ENCODE peak calls at places on chromosomes 7 and 10, in eight cellular contexts. P is mucosa of descending colon; H is naive thymus-derived CD4-positive, alpha-beta T cell; V is astrocyte of the spinal cord; E is ovary; F is brain microvascular endothelial cell; W is left lung; I is adrenal gland. O is an unnamed sample.

GRCh38 chr7:41238851-41239331 is 464.0 kb downstream of the INHBA start:
- DNase-seq in P (no peak), H (no peak), I (no peak), W (no peak), E (no peak), V (no peak), F (no peak), O (no peak)

GRCh38 chr7:131040467-131040932 is 287.2 kb upstream of the MKLN1 start:
- DNase-seq in E (peak; percentile 41), W (no peak), P (peak; percentile 93), I (peak; percentile 67), H (no peak), V (peak; percentile 72), F (peak; percentile 75), O (peak; percentile 53)

GRCh38 chr7:7920481-7920880 is 48.1 kb upstream of the GLCCI1 start:
- DNase-seq in H (no peak), E (no peak), P (peak; percentile 54), V (no peak), I (no peak), W (no peak), F (no peak), O (no peak)

GRCh38 chr7:24227068-24227467 is 56.9 kb upstream of the NPY start:
- DNase-seq in F (no peak), I (no peak), E (no peak), W (no peak), H (no peak), P (no peak), V (no peak), O (no peak)

GRCh38 chr7:98406827-98407226 is 5.9 kb upstream of the BAIAP2L1 start:
- DNase-seq in F (no peak), V (no peak), E (no peak), W (no peak), P (no peak), H (no peak), I (no peak), O (no peak)

GRCh38 chr10:113347508-113347907 is 205.3 kb upstream of the HABP2 start:
- DNase-seq in P (no peak), F (no peak), V (no peak), W (no peak), E (no peak), H (no peak), I (no peak), O (no peak)

GRCh38 chr7:90850516-90850915 is 254.4 kb downstream of the CDK14 start:
- DNase-seq in W (no peak), P (no peak), I (no peak), V (no peak), H (no peak), F (no peak), E (no peak), O (no peak)

GRCh38 chr7:100044719-100045118 is 4.9 kb upstream of the ZSCAN21 start:
- DNase-seq in E (no peak), V (no peak), P (peak; percentile 59), W (no peak), I (no peak), H (no peak), F (no peak), O (no peak)

GRCh38 chr10:8316284-8316683 is 261.8 kb downstream of the GATA3 start:
- DNase-seq in H (no peak), V (no peak), E (no peak), W (no peak), P (no peak), F (no peak), I (no peak), O (no peak)

GRCh38 chr10:79384773-79385391 is 37.6 kb downstream of the PPIF start:
- DNase-seq in H (no peak), E (no peak), P (peak; percentile 1), F (no peak), I (peak; percentile 6), V (no peak), W (no peak), O (no peak)

GRCh38 chr7:91492317-91492716 is 228.1 kb downstream of the FZD1 start:
- DNase-seq in H (no peak), P (no peak), I (no peak), F (no peak), V (no peak), E (no peak), W (no peak), O (no peak)

GRCh38 chr7:27116521-27116946 is 14.0 kb downstream of the HOXA4 start:
- DNase-seq in F (no peak), P (no peak), E (no peak), V (no peak), H (no peak), W (no peak), I (peak; percentile 4), O (no peak)

GRCh38 chr10:93383562-93383981 is 98.6 kb downstream of the MYOF start:
- DNase-seq in E (no peak), P (no peak), I (no peak), F (peak; percentile 91), W (no peak), V (peak; percentile 91), H (no peak), O (no peak)

GRCh38 chr10:93380043-93380565 is 102.0 kb downstream of the MYOF start:
- DNase-seq in W (no peak), P (no peak), I (no peak), F (no peak), H (no peak), V (no peak), E (no peak), O (no peak)

GRCh38 chr10:93376372-93377296 is 105.5 kb downstream of the MYOF start:
- DNase-seq in V (peak; percentile 89), I (peak; percentile 64), W (peak; percentile 50), E (peak; percentile 60), H (peak; percentile 37), P (peak; percentile 74), F (peak; percentile 71), O (peak; percentile 76)

GRCh38 chr10:93378039-93378438 is 104.1 kb downstream of the MYOF start:
- DNase-seq in V (no peak), I (no peak), H (no peak), W (no peak), P (no peak), F (no peak), E (no peak), O (no peak)

GRCh38 chr10:93379366-93380042 is 102.6 kb downstream of the MYOF start:
- DNase-seq in E (no peak), P (no peak), I (no peak), H (peak; percentile 44), W (no peak), V (peak; percentile 91), F (peak; percentile 87), O (no peak)
- H3K4me3 ChIP-seq in E (no peak overlapping the region), P (no peak overlapping the region), I (no peak overlapping the region), H (no peak overlapping the region), W (no peak overlapping the region), V (no peak overlapping the region), F (no peak overlapping the region), O (no peak overlapping the region)

DNA sequence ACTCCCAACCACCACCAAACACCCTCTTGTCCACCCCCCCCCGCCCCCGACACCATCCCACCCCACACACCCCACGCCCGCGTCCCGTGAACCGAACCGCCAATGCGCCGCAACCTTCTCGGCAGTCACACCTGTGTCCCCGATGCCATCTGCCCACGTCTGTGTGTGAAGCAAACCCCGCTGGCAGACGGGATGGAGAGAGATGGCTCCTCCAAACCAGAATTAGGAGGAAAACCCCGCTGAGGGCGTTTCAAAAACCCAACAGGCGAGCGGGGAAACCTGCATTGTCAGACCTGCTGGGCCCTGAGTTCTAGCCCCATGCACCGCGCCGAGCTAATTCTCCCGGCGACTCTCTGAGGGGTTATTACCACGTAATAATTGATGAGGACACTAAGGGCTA is 28.6 kb upstream of the KCNK18 start:
- DNase-seq in P (no peak), W (no peak), I (no peak), F (no peak), V (no peak), E (no peak), H (no peak), O (no peak)
- H3K4me3 ChIP-seq in P (no peak overlapping the region), W (no peak overlapping the region), I (no peak overlapping the region), F (no peak overlapping the region), V (no peak overlapping the region), E (no peak overlapping the region), H (no peak overlapping the region), O (no peak overlapping the region)

GRCh38 chr10:110723224-110723891 is 79.2 kb downstream of the RBM20 start:
- DNase-seq in V (no peak), E (no peak), F (no peak), I (no peak), P (no peak), H (no peak), W (no peak), O (no peak)
- H3K4me3 ChIP-seq in V (no peak overlapping the region), E (no peak overlapping the region), F (no peak overlapping the region), I (no peak overlapping the region), P (no peak overlapping the region), H (no peak overlapping the region), W (no peak overlapping the region), O (no peak overlapping the region)

GRCh38 chr7:77561354-77561753 is 24.3 kb downstream of the PTPN12 start:
- DNase-seq in F (no peak), I (no peak), P (no peak), V (no peak), H (no peak), E (no peak), W (no peak), O (no peak)
- H3K4me3 ChIP-seq in F (no peak overlapping the region), I (no peak overlapping the region), P (no peak overlapping the region), V (no peak overlapping the region), H (no peak overlapping the region), E (no peak overlapping the region), W (no peak overlapping the region), O (no peak overlapping the region)

GRCh38 chr10:95756796-95757657 is 1.1 kb downstream of the ENTPD1 start:
- DNase-seq in I (no peak), V (no peak), E (no peak), F (no peak), W (no peak), P (no peak), H (no peak), O (no peak)

GRCh38 chr10:95758351-95759025 is 2.5 kb downstream of the ENTPD1 start:
- DNase-seq in F (peak; percentile 27), W (no peak), P (no peak), I (no peak), E (no peak), V (no peak), H (no peak), O (no peak)

GRCh38 chr10:95759233-95759826 is 3.4 kb downstream of the ENTPD1 start:
- DNase-seq in W (no peak), P (no peak), I (no peak), E (no peak), F (no peak), V (peak; percentile 32), H (no peak), O (no peak)

GRCh38 chr10:95756061-95756751 is at the start of gene ENTPD1:
- DNase-seq in P (peak; percentile 34), E (no peak), I (no peak), W (peak; percentile 44), H (no peak), F (peak; percentile 12), V (no peak), O (no peak)

DNA sequence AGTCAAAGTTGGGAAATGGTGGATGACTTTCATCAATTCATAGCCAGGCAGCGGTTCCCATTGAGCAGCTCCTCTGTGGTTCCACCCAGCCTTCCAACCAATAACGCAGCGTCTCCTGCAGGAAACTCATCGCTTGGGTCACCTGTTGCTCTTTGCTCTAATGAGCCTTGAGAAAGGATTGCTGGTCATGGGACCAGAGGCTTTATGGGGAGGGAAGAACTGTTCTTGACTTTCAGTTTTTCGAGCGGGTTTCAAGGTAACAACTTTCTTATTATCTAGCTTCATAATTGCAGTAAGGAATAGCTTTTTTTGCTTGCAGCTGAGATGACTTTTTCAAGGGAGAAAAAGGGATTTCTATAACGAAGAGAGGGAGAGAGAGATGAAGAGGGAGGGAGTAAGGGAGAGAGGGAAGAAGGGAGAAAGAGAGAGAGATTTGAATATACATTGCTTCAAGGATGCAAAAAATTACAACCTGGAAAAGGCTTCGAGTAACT is 405 bp upstream of the ENTPD1 start:
- DNase-seq in P (peak; percentile 39), W (peak; percentile 53), F (no peak), E (no peak), V (no peak), I (peak; percentile 40), H (no peak), O (no peak)
- H3K4me3 ChIP-seq in P (no peak overlapping the region), W (peak overlapping the region; percentile 26), F (peak overlapping the region; percentile 34), E (peak overlapping the region; percentile 30), V (no peak overlapping the region), I (peak overlapping the region; percentile 10), H (no peak overlapping the region), O (no peak overlapping the region)

O was measured in Jurkat, Clone E6-1.